ENCODE peak calls at places on chromosomes 16 and 17, in five cellular contexts. B is Right ventricle myocardium superior, N is astrocyte of the cerebellum, M is posterior vena cava, J is lower lobe of right lung. Y is an unnamed sample.
A peak's percentile ranks its signal among the peaks of the same experiment; 100 is the strongest.

GRCh38 chr16:22229881-22230280 is 23.8 kb downstream of the EEF2K start:
- DNase-seq in B (no peak), N (no peak), M (no peak), J (no peak), Y (no peak)

GRCh38 chr17:47727704-47728036 is 5.4 kb upstream of the TBX21 start:
- DNase-seq in B (no peak), N (no peak), M (no peak), J (peak; percentile 16), Y (no peak)

GRCh38 chr16:50533317-50533716 is 14.9 kb upstream of the NKD1 start:
- DNase-seq in B (no peak), N (no peak), M (no peak), J (no peak), Y (no peak)

GRCh38 chr17:34665150-34665802 is 85.9 kb downstream of the TMEM132E start:
- DNase-seq in B (no peak), N (no peak), M (peak; percentile 31), J (no peak), Y (no peak)

GRCh38 chr17:17696871-17697633 is 15.8 kb downstream of the RAI1 start:
- DNase-seq in B (peak; percentile 65), N (no peak), M (no peak), J (no peak), Y (no peak)

GRCh38 chr17:79836952-79837887 is 2.0 kb downstream of the CBX4 start:
- DNase-seq in B (peak; percentile 87), N (no peak), M (peak; percentile 90), J (peak; percentile 94), Y (peak; percentile 53)

GRCh38 chr16:66054095-66054494 is 312.4 kb upstream of the CDH5 start:
- DNase-seq in B (no peak), N (no peak), M (no peak), J (no peak), Y (no peak)

GRCh38 chr17:28646039-28646754 is 1.2 kb upstream of the BLTP2 start:
- DNase-seq in B (no peak), N (no peak), M (no peak), J (no peak), Y (no peak)

GRCh38 chr16:57810197-57811024 is 8.1 kb upstream of the KIFC3 start:
- DNase-seq in B (peak; percentile 87), N (peak; percentile 39), M (peak; percentile 94), J (peak; percentile 90), Y (peak; percentile 70)

GRCh38 chr16:24493859-24494258 is 45.5 kb upstream of the RBBP6 start:
- DNase-seq in B (no peak), N (no peak), M (no peak), J (no peak), Y (no peak)